ENCODE peak calls at places on chromosomes 11 and 22, in eight cellular contexts. V is GM12865; K is stomach; P is retinal pigment epithelial cell; Q is AG04450; L is fibroblast of lung; T is CD8-positive, alpha-beta T cell; F is uterus. J is an unnamed sample.

GRCh38 chr22:21009638-21010425 is 5.1 kb upstream of the P2RX6 start:
- DNase-seq in T (no peak), K (peak; percentile 48), Q (no peak), V (peak; percentile 59), F (no peak), L (peak; percentile 48), P (peak; percentile 38), J (peak; percentile 59)

GRCh38 chr11:112516261-112516660 is 255.6 kb upstream of the PLET1 start:
- DNase-seq in Q (no peak), F (no peak), V (no peak), L (no peak), K (no peak), P (no peak), T (no peak), J (no peak)

GRCh38 chr11:96551136-96551535 is 161.3 kb downstream of the JRKL start:
- DNase-seq in P (no peak), L (no peak), Q (no peak), V (no peak), F (no peak), K (no peak), T (no peak), J (no peak)

GRCh38 chr11:26201411-26201810 is 130.5 kb upstream of the ANO3 start:
- DNase-seq in P (no peak), T (no peak), L (peak; percentile 62), F (no peak), K (no peak), V (no peak), Q (peak; percentile 29), J (peak; percentile 11)

GRCh38 chr22:20299736-20300136 is 20.1 kb downstream of the DGCR6L start:
- DNase-seq in F (no peak), V (no peak), P (no peak), K (peak; percentile 60), L (no peak), T (no peak), Q (no peak), J (no peak)

GRCh38 chr11:28514391-28514790 is 406.2 kb downstream of the METTL15 start:
- DNase-seq in K (no peak), P (no peak), T (no peak), F (no peak), V (no peak), L (peak; percentile 71), Q (no peak), J (no peak)

GRCh38 chr22:21450858-21451331 is 16.3 kb upstream of the TMEM191C start:
- DNase-seq in F (no peak), Q (no peak), K (peak; percentile 10), T (no peak), L (no peak), V (no peak), P (no peak), J (no peak)

GRCh38 chr11:100619484-100619883 is 67.6 kb upstream of the ARHGAP42 start:
- DNase-seq in T (no peak), P (no peak), L (peak; percentile 56), V (no peak), K (no peak), F (no peak), Q (no peak), J (peak; percentile 25)

GRCh38 chr22:36853407-36854099 is 7.3 kb upstream of the NCF4 start:
- DNase-seq in Q (no peak), T (peak; percentile 79), F (peak; percentile 31), V (peak; percentile 85), K (peak; percentile 62), P (no peak), L (peak; percentile 18), J (peak; percentile 32)

GRCh38 chr22:19580291-19580890 is 56.2 kb upstream of the CLDN5 start:
- DNase-seq in P (no peak), L (no peak), F (no peak), Q (no peak), V (no peak), K (no peak), T (no peak), J (no peak)

GRCh38 chr11:30155428-30155827 is 75.4 kb upstream of the FSHB start:
- DNase-seq in T (no peak), L (peak; percentile 12), K (no peak), V (no peak), F (no peak), P (no peak), Q (no peak), J (no peak)

GRCh38 chr11:117573326-117573725 is 223.7 kb downstream of the DSCAML1 start:
- DNase-seq in L (no peak), Q (no peak), V (no peak), F (no peak), K (no peak), T (no peak), P (no peak), J (no peak)

GRCh38 chr11:74720596-74721478 is 10.4 kb downstream of the CHRDL2 start:
- DNase-seq in T (no peak), K (peak; percentile 67), V (no peak), F (peak; percentile 83), L (peak; percentile 54), Q (peak; percentile 81), P (no peak), J (peak; percentile 85)

GRCh38 chr11:87239531-87239930 is 201.8 kb downstream of the TMEM135 start:
- DNase-seq in P (no peak), L (no peak), F (no peak), V (no peak), Q (no peak), K (no peak), T (no peak), J (no peak)

GRCh38 chr22:19990609-19991394 is 25.8 kb downstream of the ARVCF start:
- DNase-seq in F (no peak), P (no peak), Q (no peak), V (no peak), K (no peak), L (no peak), T (no peak), J (no peak)

GRCh38 chr11:76588455-76589325 is 81.9 kb downstream of the LRRC32 start:
- DNase-seq in Q (no peak), T (no peak), F (peak; percentile 65), V (peak; percentile 28), L (no peak), K (peak; percentile 42), P (no peak), J (peak; percentile 35)

GRCh38 chr11:134999490-135000066 is 587.5 kb upstream of the B3GAT1 start:
- DNase-seq in F (no peak), K (no peak), Q (no peak), P (no peak), L (no peak), V (no peak), T (no peak), J (no peak)

GRCh38 chr11:3623126-3623525 is 18.7 kb downstream of the ART5 start:
- DNase-seq in F (no peak), Q (no peak), L (no peak), T (no peak), P (no peak), V (no peak), K (no peak), J (no peak)

GRCh38 chr11:33383075-33383919 is 126.1 kb downstream of the HIPK3 start:
- DNase-seq in P (no peak), L (peak; percentile 64), Q (no peak), T (no peak), V (peak; percentile 31), K (no peak), F (no peak), J (no peak)

GRCh38 chr22:41964106-41964494 is 5.1 kb upstream of the SEPTIN3 start:
- DNase-seq in K (no peak), Q (no peak), L (no peak), T (no peak), V (no peak), F (no peak), P (no peak), J (no peak)

GRCh38 chr11:20397281-20397680 is 9.8 kb downstream of the PRMT3 start:
- DNase-seq in L (peak; percentile 48), T (no peak), V (peak; percentile 57), P (no peak), K (no peak), Q (peak; percentile 18), F (no peak), J (peak; percentile 62)

GRCh38 chr11:130086627-130087026 is 16.9 kb downstream of the APLP2 start:
- DNase-seq in F (no peak), K (no peak), L (no peak), V (no peak), Q (no peak), T (no peak), P (no peak), J (peak; percentile 26)

GRCh38 chr11:57742087-57742452 is 779 bp downstream of the SELENOH start:
- DNase-seq in Q (no peak), V (no peak), L (no peak), K (no peak), T (no peak), P (no peak), F (no peak), J (no peak)

GRCh38 chr11:45305874-45306623 is 19.9 kb upstream of the SYT13 start:
- DNase-seq in V (no peak), L (no peak), Q (no peak), F (no peak), T (no peak), K (no peak), P (no peak), J (no peak)

GRCh38 chr11:44767421-44767820 is 40.7 kb downstream of the TSPAN18 start:
- DNase-seq in V (no peak), F (no peak), T (no peak), L (peak; percentile 54), K (no peak), P (no peak), Q (no peak), J (peak; percentile 76)

GRCh38 chr11:46603704-46604308 is 10.0 kb upstream of the AMBRA1 start:
- DNase-seq in F (no peak), T (no peak), P (no peak), K (no peak), V (peak; percentile 30), Q (no peak), L (no peak), J (no peak)
- H3K4me3 ChIP-seq in F (no peak overlapping the region), T (no peak overlapping the region), P (no peak overlapping the region), K (no peak overlapping the region), V (no peak overlapping the region), Q (no peak overlapping the region), L (no peak overlapping the region), J (no peak overlapping the region)

GRCh38 chr11:6864436-6864835 is 1.6 kb downstream of the OR10A2 start:
- DNase-seq in P (no peak), V (no peak), L (peak; percentile 4), Q (no peak), K (no peak), T (no peak), F (no peak), J (peak; percentile 44)
- TF ChIP-seq CTCF in P (no peak), V (no peak), L (no peak), Q (no peak), K (no peak), T (no peak), F (no peak), J (no peak)

DNA sequence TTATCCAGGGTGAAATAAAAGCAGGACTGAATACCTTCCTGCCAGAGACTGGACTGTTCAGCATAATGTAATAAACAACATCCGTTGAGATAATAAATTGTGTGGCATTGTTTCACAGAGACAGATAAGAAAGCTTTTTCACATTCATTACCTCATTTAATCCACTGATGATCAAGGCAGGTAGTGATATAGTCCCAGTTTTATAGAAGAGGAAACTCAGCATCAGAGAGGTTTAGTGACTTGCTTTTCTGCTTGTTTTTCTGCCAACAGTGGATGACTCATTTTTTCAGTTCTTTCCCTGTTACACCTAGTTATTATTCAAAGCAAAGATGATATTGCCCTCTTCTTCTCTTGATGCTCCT is 4.0 kb downstream of the MYO18B start:
- DNase-seq in F (no peak), P (no peak), K (no peak), T (no peak), Q (no peak), L (peak; percentile 76), V (no peak), J (peak; percentile 70)
- H3K4me3 ChIP-seq in F (no peak overlapping the region), P (no peak overlapping the region), K (no peak overlapping the region), T (no peak overlapping the region), Q (no peak overlapping the region), L (no peak overlapping the region), V (no peak overlapping the region), J (no peak overlapping the region)

GRCh38 chr11:11876458-11876857 is 34.7 kb downstream of the USP47 start:
- DNase-seq in K (no peak), F (no peak), T (no peak), Q (no peak), V (no peak), P (no peak), L (no peak), J (no peak)
- TF ChIP-seq CTCF in K (no peak), F (no peak), T (no peak), Q (no peak), V (no peak), P (peak; percentile 20), L (no peak), J (peak; percentile 9)

J was measured in fibroblast of the aortic adventitia.